ENCODE peak calls at places on chromosome 6, in six cellular contexts. R is endothelial cell, S is PC-9, Q is fibroblast of pulmonary artery, W is RWPE1, V is CD14-positive monocyte. F is an unnamed sample.

GRCh38 chr6:151325075-151326050 is 66.0 kb downstream of the ZBTB2 start:
- DNase-seq in Q (peak; percentile 76), V (no peak), W (peak; percentile 32), R (peak; percentile 26), S (peak; percentile 51), F (no peak)

GRCh38 chr6:15063253-15063853 is 182.5 kb upstream of the JARID2 start:
- DNase-seq in Q (peak; percentile 7), R (no peak), W (no peak), S (no peak), V (peak; percentile 93), F (no peak)

GRCh38 chr6:146898069-146898887 is 299.5 kb downstream of the ADGB start:
- DNase-seq in S (no peak), V (no peak), R (no peak), W (no peak), Q (no peak), F (no peak)

GRCh38 chr6:11543919-11544518 is 6.5 kb downstream of the TMEM170B start:
- DNase-seq in Q (no peak), W (no peak), R (no peak), S (no peak), V (no peak), F (no peak)

GRCh38 chr6:68008445-68008844 is 626.6 kb upstream of the ADGRB3 start:
- DNase-seq in W (no peak), Q (peak; percentile 30), S (no peak), V (no peak), R (no peak), F (no peak)

GRCh38 chr6:12598919-12599318 is 117.6 kb upstream of the PHACTR1 start:
- DNase-seq in S (peak; percentile 65), V (no peak), R (no peak), W (no peak), Q (no peak), F (no peak)

GRCh38 chr6:137136065-137136464 is 37.4 kb downstream of the IL22RA2 start:
- DNase-seq in R (no peak), W (no peak), V (no peak), S (no peak), Q (peak; percentile 53), F (no peak)

GRCh38 chr6:151561238-151561637 is 67.4 kb downstream of the CCDC170 start:
- DNase-seq in R (no peak), S (no peak), W (no peak), Q (no peak), V (no peak), F (no peak)

GRCh38 chr6:15538106-15538505 is 124.7 kb downstream of the DTNBP1 start:
- DNase-seq in S (no peak), Q (no peak), R (no peak), V (no peak), W (no peak), F (no peak)

GRCh38 chr6:130041594-130041993 is 23.2 kb downstream of the L3MBTL3 start:
- DNase-seq in R (no peak), W (no peak), Q (no peak), S (no peak), V (no peak), F (no peak)

GRCh38 chr6:775863-776262 is 82.9 kb upstream of the EXOC2 start:
- DNase-seq in S (no peak), Q (no peak), V (no peak), W (no peak), R (no peak), F (no peak)

GRCh38 chr6:87375315-87375714 is 30.7 kb downstream of the C6orf163 start:
- DNase-seq in V (no peak), Q (no peak), S (no peak), W (peak; percentile 30), R (no peak), F (no peak)

GRCh38 chr6:41692735-41693134 is 42.7 kb downstream of the TFEB start:
- DNase-seq in Q (no peak), S (no peak), R (no peak), V (no peak), W (no peak), F (peak; percentile 15)

GRCh38 chr6:137452331-137452894 is 41.8 kb downstream of the OLIG3 start:
- DNase-seq in S (no peak), Q (no peak), W (no peak), R (no peak), V (no peak), F (no peak)

GRCh38 chr6:39961178-39961577 is 26.9 kb upstream of the MOCS1 start:
- DNase-seq in Q (peak; percentile 65), S (no peak), V (no peak), W (no peak), R (no peak), F (no peak)

GRCh38 chr6:120764312-120764711 is 570.0 kb downstream of the TBC1D32 start:
- DNase-seq in R (no peak), V (no peak), S (no peak), W (peak; percentile 13), Q (no peak), F (no peak)

GRCh38 chr6:151095538-151096254 is 144.1 kb upstream of the AKAP12 start:
- DNase-seq in V (no peak), S (no peak), Q (no peak), R (no peak), W (no peak), F (no peak)

GRCh38 chr6:68876792-68877493 is 241.9 kb downstream of the ADGRB3 start:
- DNase-seq in R (no peak), S (no peak), W (peak; percentile 4), V (no peak), Q (peak; percentile 46), F (no peak)

GRCh38 chr6:41939848-41940758 is 1.5 kb downstream of the CCND3 start:
- DNase-seq in W (no peak), Q (peak; percentile 76), S (peak; percentile 52), V (no peak), R (no peak), F (no peak)

GRCh38 chr6:108561742-108562502 is 1.2 kb downstream of the FOXO3 start:
- DNase-seq in R (peak; percentile 38), S (peak; percentile 31), W (peak; percentile 22), V (no peak), Q (no peak), F (no peak)

DNA sequence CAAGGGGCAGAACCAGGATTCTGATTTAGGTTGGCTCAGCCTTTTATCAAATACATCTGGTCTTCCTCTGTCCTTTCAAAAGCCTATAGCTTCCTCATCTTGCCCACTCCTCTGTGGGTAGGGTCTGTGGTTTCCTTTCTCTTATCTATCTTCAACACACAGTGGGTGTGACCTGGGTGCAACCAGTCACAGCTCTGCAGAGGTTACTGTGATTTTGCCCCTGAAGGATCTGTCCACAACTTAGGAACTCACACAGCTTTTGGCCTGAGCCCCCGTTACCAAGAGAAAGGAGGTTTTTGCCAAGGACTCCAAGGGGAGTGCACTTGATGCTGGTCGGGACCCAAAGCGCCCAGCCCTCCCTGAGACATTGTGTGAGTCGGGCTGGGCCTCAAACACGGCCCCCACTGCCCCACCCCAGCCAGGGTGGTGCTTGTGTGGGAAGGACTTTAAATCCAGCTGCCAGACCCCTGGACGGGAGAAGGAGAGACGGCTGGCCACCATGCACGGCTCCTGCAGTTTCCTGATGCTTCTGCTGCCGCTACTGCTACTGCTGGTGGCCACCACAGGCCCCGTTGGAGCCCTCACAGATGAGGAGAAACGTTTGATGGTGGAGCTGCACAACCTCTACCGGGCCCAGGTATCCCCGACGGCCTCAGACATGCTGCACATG is at the start of gene PI16:
- DNase-seq in W (no peak), R (no peak), Q (no peak), V (peak; percentile 10), S (no peak), F (peak; percentile 82)
- TF ChIP-seq CTCF in W (no peak), R (no peak), Q (no peak), V (no peak), S (no peak), F (no peak)

GRCh38 chr6:44300424-44300823 is 12.7 kb downstream of the AARS2 start:
- DNase-seq in V (peak; percentile 26), W (no peak), Q (no peak), R (no peak), S (no peak), F (peak; percentile 84)

GRCh38 chr6:44297063-44298038 is 15.8 kb downstream of the AARS2 start:
- DNase-seq in V (peak; percentile 43), R (peak; percentile 74), S (no peak), W (peak; percentile 18), Q (peak; percentile 19), F (no peak)

GRCh38 chr6:44298864-44299263 is 14.3 kb downstream of the AARS2 start:
- DNase-seq in R (no peak), Q (no peak), S (no peak), W (no peak), V (peak; percentile 10), F (no peak)

GRCh38 chr6:44301106-44301505 is 12.0 kb downstream of the AARS2 start:
- DNase-seq in R (no peak), Q (no peak), S (no peak), V (peak; percentile 32), W (no peak), F (peak; percentile 84)

DNA sequence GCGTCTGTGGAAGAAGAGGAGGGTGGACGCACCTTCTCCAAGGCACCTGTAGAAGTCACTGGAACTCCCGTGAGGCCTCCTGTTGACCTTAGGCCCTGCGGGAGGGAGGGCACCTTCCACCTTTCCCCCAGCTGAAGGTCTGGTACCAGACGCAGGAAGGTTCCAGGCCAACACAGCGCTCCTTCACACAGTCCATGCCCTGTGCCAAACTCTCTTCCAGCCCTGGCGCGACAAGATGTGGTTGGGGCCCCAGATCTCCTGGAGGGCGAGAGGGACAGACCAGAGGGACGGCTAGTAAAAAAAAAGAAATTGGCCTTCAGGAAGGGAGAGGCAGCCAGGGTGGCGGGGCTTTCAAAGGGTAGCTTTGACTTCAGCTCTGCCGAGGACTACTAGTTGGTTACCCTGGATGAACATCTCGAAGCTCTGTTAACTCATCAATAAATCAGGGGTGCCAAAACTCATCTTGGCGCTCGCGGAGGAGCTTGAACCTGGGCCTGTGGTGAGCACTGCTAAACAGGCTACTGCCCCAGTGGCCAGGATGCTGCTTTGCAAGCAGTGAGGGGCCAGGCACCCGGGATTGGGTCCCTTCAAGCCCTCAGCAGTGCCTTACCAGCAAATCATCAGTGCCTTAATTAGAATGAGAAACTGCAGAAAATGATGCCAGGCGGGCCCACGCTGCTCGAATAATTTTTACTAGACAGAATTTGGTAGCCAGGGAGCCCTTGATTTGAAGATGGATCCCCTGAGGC is 14.9 kb downstream of the AARS2 start:
- DNase-seq in R (no peak), W (no peak), S (no peak), V (peak; percentile 25), Q (no peak), F (no peak)
- TF ChIP-seq CTCF in R (no peak), W (no peak), S (no peak), V (no peak), Q (no peak), F (no peak)

GRCh38 chr6:63351995-63352586 is 32.3 kb upstream of the LGSN start:
- DNase-seq in V (no peak), S (peak; percentile 51), Q (peak; percentile 81), R (no peak), W (peak; percentile 16), F (no peak)
- TF ChIP-seq CTCF in V (peak; percentile 62), S (peak; percentile 67), Q (peak; percentile 48), R (no peak), W (peak; percentile 58), F (peak; percentile 80)

DNA sequence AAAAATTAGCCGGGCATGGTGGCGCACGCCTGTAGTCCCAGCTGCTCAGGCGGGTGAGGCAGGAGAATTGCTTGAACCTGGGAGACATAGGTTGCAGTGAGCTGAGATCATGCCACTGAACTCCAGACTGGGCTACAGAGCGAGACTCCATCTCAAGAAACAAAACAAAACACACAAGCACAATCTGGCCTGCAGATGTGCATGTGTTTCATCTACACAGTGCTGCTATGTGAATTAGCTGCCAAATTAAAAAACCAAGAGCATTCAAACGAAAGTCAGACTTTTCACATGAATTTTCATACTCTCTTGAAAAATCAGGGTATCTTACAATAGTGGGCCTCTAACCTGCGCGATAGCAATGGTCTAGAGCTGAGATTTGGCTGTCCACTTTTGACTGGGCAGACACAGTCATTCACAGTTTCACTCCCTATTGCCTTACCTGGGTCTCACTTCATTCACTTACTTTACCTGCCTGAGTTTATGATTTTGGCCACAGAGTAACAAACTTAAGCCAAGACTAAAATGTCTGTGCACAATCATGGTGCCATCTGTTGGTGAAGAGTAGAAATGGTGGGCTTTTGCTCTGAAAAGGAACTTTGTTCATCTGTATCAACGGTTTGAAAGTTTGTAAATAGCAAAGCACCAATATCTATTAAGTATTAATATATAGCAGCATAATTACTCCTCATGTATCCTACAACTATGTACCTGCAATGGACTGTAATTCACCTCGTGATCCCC is 138.4 kb upstream of the UST start:
- DNase-seq in W (no peak), R (no peak), Q (peak; percentile 39), S (no peak), V (no peak), F (no peak)
- TF ChIP-seq CTCF in W (peak; percentile 25), R (peak; percentile 43), Q (peak; percentile 75), S (peak; percentile 55), V (peak; percentile 18), F (peak; percentile 77)

F was measured in chondrocyte.